ENCODE peak calls at places on chromosomes 13 and 19, in four cellular contexts. V, D, Y and A are unnamed samples.

GRCh38 chr19:38563475-38563874 is 54.3 kb downstream of the MAP4K1 start:
- DNase-seq in V (no peak), D (no peak), Y (no peak), A (no peak)

GRCh38 chr13:45149964-45150363 is 29.7 kb downstream of the GTF2F2 start:
- DNase-seq in V (no peak), Y (no peak), D (no peak), A (no peak)

GRCh38 chr13:108302279-108302678 is 32.8 kb downstream of the TNFSF13B start:
- DNase-seq in V (no peak), D (no peak), Y (no peak), A (no peak)

GRCh38 chr19:41541990-41542584 is 33.9 kb upstream of the CEACAM21 start:
- DNase-seq in Y (no peak), V (peak; percentile 78), D (peak; percentile 52), A (peak; percentile 25)

GRCh38 chr13:33873251-33873908 is 55.4 kb downstream of the RFC3 start:
- DNase-seq in Y (no peak), D (no peak), V (no peak), A (no peak)

GRCh38 chr19:35629332-35629633 is 447 bp downstream of the RBM42 start:
- DNase-seq in Y (no peak), V (no peak), D (no peak), A (no peak)

GRCh38 chr19:9909251-9909650 is 27.1 kb downstream of the OLFM2 start:
- DNase-seq in Y (no peak), D (no peak), V (no peak), A (no peak)

GRCh38 chr19:47444388-47444821 is 25.1 kb upstream of the MEIS3 start:
- DNase-seq in Y (no peak), V (no peak), D (no peak), A (no peak)

GRCh38 chr13:24493356-24493755 is 19.2 kb downstream of the PARP4 start:
- DNase-seq in D (no peak), Y (no peak), V (no peak), A (no peak)

GRCh38 chr13:43023244-43023931 is at the start of gene DNAJC15:
- DNase-seq in D (peak; percentile 90), Y (peak; percentile 85), V (peak; percentile 59), A (no peak)

GRCh38 chr19:9032136-9032626 is 22.0 kb upstream of the MUC16 start:
- DNase-seq in D (no peak), V (no peak), Y (no peak), A (no peak)

GRCh38 chr19:4278926-4279529 is at the start of gene SHD:
- DNase-seq in V (no peak), Y (no peak), D (no peak), A (no peak)

GRCh38 chr19:41407271-41407670 is 9.7 kb downstream of the BCKDHA start:
- DNase-seq in D (no peak), V (no peak), Y (no peak), A (no peak)

GRCh38 chr13:25190256-25190655 is 18.2 kb upstream of the AMER2 start:
- DNase-seq in D (no peak), Y (no peak), V (no peak), A (no peak)

GRCh38 chr13:114012921-114013320 is 39.0 kb upstream of the C13orf46 start:
- DNase-seq in V (no peak), Y (no peak), D (no peak), A (no peak)

GRCh38 chr13:45082964-45083363 is 37.3 kb upstream of the GTF2F2 start:
- DNase-seq in D (no peak), V (no peak), Y (peak; percentile 56), A (no peak)

GRCh38 chr13:26653310-26653709 is 95.8 kb downstream of the WASF3 start:
- DNase-seq in D (no peak), V (no peak), Y (peak; percentile 68), A (no peak)